ENCODE peak calls at places on chromosomes 5 and 9, in ten cellular contexts. One of them, this sample, is unnamed.

GRCh38 chr5:175809531-175810121 is 61.8 kb upstream of the CPLX2 start:
- DNase-seq in osteocyte: no peak
- DNase-seq in AG08396: peak
- DNase-seq in A673: peak
- DNase-seq in EL: peak
- DNase-seq in NCI-H460: peak
- DNase-seq in Peyer's patch: no peak
- DNase-seq in IMR-90: peak
- DNase-seq in T-helper 2 cell: no peak
- DNase-seq in stomach: no peak
- DNase-seq in this sample: peak

GRCh38 chr5:43182421-43182820 is 9.6 kb upstream of the NIM1K start:
- DNase-seq in osteocyte: no peak
- DNase-seq in AG08396: no peak
- DNase-seq in A673: no peak
- DNase-seq in EL: no peak
- DNase-seq in NCI-H460: no peak
- DNase-seq in Peyer's patch: no peak
- DNase-seq in IMR-90: no peak
- DNase-seq in T-helper 2 cell: no peak
- DNase-seq in stomach: no peak
- DNase-seq in this sample: no peak

GRCh38 chr5:151094054-151094858 is 13.4 kb upstream of the TNIP1 start:
- DNase-seq in osteocyte: no peak
- DNase-seq in AG08396: no peak
- DNase-seq in A673: no peak
- DNase-seq in EL: peak
- DNase-seq in NCI-H460: no peak
- DNase-seq in Peyer's patch: peak
- DNase-seq in IMR-90: peak
- DNase-seq in T-helper 2 cell: no peak
- DNase-seq in stomach: peak
- DNase-seq in this sample: no peak

GRCh38 chr5:18792145-18792544 is 1157.9 kb downstream of the TAF11L14 start:
- DNase-seq in osteocyte: no peak
- DNase-seq in AG08396: no peak
- DNase-seq in A673: no peak
- DNase-seq in EL: no peak
- DNase-seq in NCI-H460: no peak
- DNase-seq in Peyer's patch: no peak
- DNase-seq in IMR-90: no peak
- DNase-seq in T-helper 2 cell: no peak
- DNase-seq in stomach: peak
- DNase-seq in this sample: no peak

GRCh38 chr5:93596676-93597441 is 13.8 kb downstream of the NR2F1 start:
- DNase-seq in osteocyte: no peak
- DNase-seq in AG08396: peak
- DNase-seq in A673: no peak
- DNase-seq in EL: no peak
- DNase-seq in NCI-H460: no peak
- DNase-seq in Peyer's patch: no peak
- DNase-seq in IMR-90: no peak
- DNase-seq in T-helper 2 cell: no peak
- DNase-seq in stomach: peak
- DNase-seq in this sample: no peak

GRCh38 chr5:108280960-108281569 is 100.8 kb downstream of the FBXL17 start:
- DNase-seq in osteocyte: no peak
- DNase-seq in AG08396: no peak
- DNase-seq in A673: no peak
- DNase-seq in EL: no peak
- DNase-seq in NCI-H460: no peak
- DNase-seq in Peyer's patch: no peak
- DNase-seq in IMR-90: no peak
- DNase-seq in T-helper 2 cell: no peak
- DNase-seq in stomach: no peak
- DNase-seq in this sample: no peak

GRCh38 chr9:8221462-8221861 is 421.9 kb upstream of the DMAC1 start:
- DNase-seq in osteocyte: no peak
- DNase-seq in AG08396: no peak
- DNase-seq in A673: no peak
- DNase-seq in EL: no peak
- DNase-seq in NCI-H460: no peak
- DNase-seq in Peyer's patch: no peak
- DNase-seq in IMR-90: no peak
- DNase-seq in T-helper 2 cell: no peak
- DNase-seq in stomach: no peak
- DNase-seq in this sample: no peak

GRCh38 chr9:4196886-4197285 is 103.0 kb downstream of the GLIS3 start:
- DNase-seq in osteocyte: no peak
- DNase-seq in AG08396: no peak
- DNase-seq in A673: no peak
- DNase-seq in EL: no peak
- DNase-seq in NCI-H460: no peak
- DNase-seq in Peyer's patch: no peak
- DNase-seq in IMR-90: no peak
- DNase-seq in T-helper 2 cell: no peak
- DNase-seq in stomach: no peak
- DNase-seq in this sample: no peak

GRCh38 chr5:124544366-124545055 is 201.9 kb downstream of the ZNF608 start:
- DNase-seq in osteocyte: no peak
- DNase-seq in AG08396: peak
- DNase-seq in A673: no peak
- DNase-seq in EL: no peak
- DNase-seq in NCI-H460: no peak
- DNase-seq in Peyer's patch: no peak
- DNase-seq in IMR-90: peak
- DNase-seq in T-helper 2 cell: no peak
- DNase-seq in stomach: no peak
- DNase-seq in this sample: no peak

GRCh38 chr5:113246371-113246870 is 188.4 kb downstream of the TSSK1B start:
- DNase-seq in osteocyte: no peak
- DNase-seq in AG08396: no peak
- DNase-seq in A673: no peak
- DNase-seq in EL: peak
- DNase-seq in NCI-H460: no peak
- DNase-seq in Peyer's patch: no peak
- DNase-seq in IMR-90: no peak
- DNase-seq in T-helper 2 cell: no peak
- DNase-seq in stomach: no peak
- DNase-seq in this sample: no peak

GRCh38 chr9:69444021-69444420 is 119.0 kb downstream of the ENTREP1 start:
- DNase-seq in osteocyte: no peak
- DNase-seq in AG08396: peak
- DNase-seq in A673: peak
- DNase-seq in EL: peak
- DNase-seq in NCI-H460: no peak
- DNase-seq in Peyer's patch: no peak
- DNase-seq in IMR-90: peak
- DNase-seq in T-helper 2 cell: no peak
- DNase-seq in stomach: no peak
- DNase-seq in this sample: no peak

GRCh38 chr9:127526655-127527559 is 75.6 kb downstream of the LRSAM1 start:
- DNase-seq in osteocyte: no peak
- DNase-seq in AG08396: no peak
- DNase-seq in A673: no peak
- DNase-seq in EL: no peak
- DNase-seq in NCI-H460: no peak
- DNase-seq in Peyer's patch: no peak
- DNase-seq in IMR-90: no peak
- DNase-seq in T-helper 2 cell: no peak
- DNase-seq in stomach: no peak
- DNase-seq in this sample: no peak

GRCh38 chr9:123487944-123488343 is 131.9 kb downstream of the CRB2 start:
- DNase-seq in osteocyte: no peak
- DNase-seq in AG08396: no peak
- DNase-seq in A673: no peak
- DNase-seq in EL: no peak
- DNase-seq in NCI-H460: no peak
- DNase-seq in Peyer's patch: no peak
- DNase-seq in IMR-90: no peak
- DNase-seq in T-helper 2 cell: no peak
- DNase-seq in stomach: no peak
- DNase-seq in this sample: no peak

GRCh38 chr5:33827885-33828284 is 63.9 kb downstream of the ADAMTS12 start:
- DNase-seq in osteocyte: no peak
- DNase-seq in AG08396: no peak
- DNase-seq in A673: no peak
- DNase-seq in EL: peak
- DNase-seq in NCI-H460: no peak
- DNase-seq in Peyer's patch: no peak
- DNase-seq in IMR-90: no peak
- DNase-seq in T-helper 2 cell: no peak
- DNase-seq in stomach: no peak
- DNase-seq in this sample: no peak

GRCh38 chr5:133120156-133120750 is 68.4 kb downstream of the HSPA4 start:
- DNase-seq in osteocyte: peak
- DNase-seq in AG08396: no peak
- DNase-seq in A673: no peak
- DNase-seq in EL: no peak
- DNase-seq in NCI-H460: no peak
- DNase-seq in Peyer's patch: no peak
- DNase-seq in IMR-90: no peak
- DNase-seq in T-helper 2 cell: no peak
- DNase-seq in stomach: no peak
- DNase-seq in this sample: no peak

GRCh38 chr5:128541385-128541784 is 3.3 kb upstream of the FBN2 start:
- DNase-seq in osteocyte: no peak
- DNase-seq in AG08396: no peak
- DNase-seq in A673: no peak
- DNase-seq in EL: no peak
- DNase-seq in NCI-H460: no peak
- DNase-seq in Peyer's patch: no peak
- DNase-seq in IMR-90: no peak
- DNase-seq in T-helper 2 cell: no peak
- DNase-seq in stomach: no peak
- DNase-seq in this sample: no peak

GRCh38 chr9:34589656-34590375 is at the start of gene CNTFR:
- DNase-seq in osteocyte: no peak
- DNase-seq in AG08396: peak
- DNase-seq in A673: peak
- DNase-seq in EL: no peak
- DNase-seq in NCI-H460: no peak
- DNase-seq in Peyer's patch: no peak
- DNase-seq in IMR-90: no peak
- DNase-seq in T-helper 2 cell: no peak
- DNase-seq in stomach: no peak
- DNase-seq in this sample: no peak

GRCh38 chr5:66966439-66966838 is 230.2 kb downstream of the CD180 start:
- DNase-seq in osteocyte: no peak
- DNase-seq in AG08396: no peak
- DNase-seq in A673: no peak
- DNase-seq in EL: no peak
- DNase-seq in NCI-H460: no peak
- DNase-seq in Peyer's patch: no peak
- DNase-seq in IMR-90: no peak
- DNase-seq in T-helper 2 cell: no peak
- DNase-seq in stomach: no peak
- DNase-seq in this sample: no peak

GRCh38 chr5:34657550-34657921 is 1.4 kb downstream of the RAI14 start:
- DNase-seq in osteocyte: no peak
- DNase-seq in AG08396: no peak
- DNase-seq in A673: peak
- DNase-seq in EL: peak
- DNase-seq in NCI-H460: no peak
- DNase-seq in Peyer's patch: no peak
- DNase-seq in IMR-90: peak
- DNase-seq in T-helper 2 cell: no peak
- DNase-seq in stomach: no peak
- DNase-seq in this sample: no peak

GRCh38 chr5:54867310-54867944 is 118.0 kb downstream of the ESM1 start:
- DNase-seq in osteocyte: no peak
- DNase-seq in AG08396: peak
- DNase-seq in A673: peak
- DNase-seq in EL: peak
- DNase-seq in NCI-H460: peak
- DNase-seq in Peyer's patch: no peak
- DNase-seq in IMR-90: peak
- DNase-seq in T-helper 2 cell: no peak
- DNase-seq in stomach: no peak
- DNase-seq in this sample: peak

GRCh38 chr9:128275198-128276007 is at the start of gene GOLGA2:
- DNase-seq in osteocyte: no peak
- DNase-seq in AG08396: peak
- DNase-seq in A673: peak
- DNase-seq in EL: peak
- DNase-seq in NCI-H460: no peak
- DNase-seq in Peyer's patch: no peak
- DNase-seq in IMR-90: peak
- DNase-seq in T-helper 2 cell: no peak
- DNase-seq in stomach: no peak
- DNase-seq in this sample: peak

GRCh38 chr9:95043826-95044225 is 273.7 kb downstream of the FANCC start:
- DNase-seq in osteocyte: no peak
- DNase-seq in AG08396: no peak
- DNase-seq in A673: no peak
- DNase-seq in EL: no peak
- DNase-seq in NCI-H460: no peak
- DNase-seq in Peyer's patch: no peak
- DNase-seq in IMR-90: no peak
- DNase-seq in T-helper 2 cell: no peak
- DNase-seq in stomach: no peak
- DNase-seq in this sample: no peak

GRCh38 chr5:33470544-33470943 is 29.8 kb downstream of the TARS1 start:
- DNase-seq in osteocyte: no peak
- DNase-seq in AG08396: peak
- DNase-seq in A673: peak
- DNase-seq in EL: no peak
- DNase-seq in NCI-H460: peak
- DNase-seq in Peyer's patch: no peak
- DNase-seq in IMR-90: peak
- DNase-seq in T-helper 2 cell: no peak
- DNase-seq in stomach: no peak
- DNase-seq in this sample: peak

GRCh38 chr5:62029303-62029702 is 276.7 kb upstream of the KIF2A start:
- DNase-seq in osteocyte: no peak
- DNase-seq in AG08396: no peak
- DNase-seq in A673: peak
- DNase-seq in EL: peak
- DNase-seq in NCI-H460: no peak
- DNase-seq in Peyer's patch: no peak
- DNase-seq in IMR-90: no peak
- DNase-seq in T-helper 2 cell: no peak
- DNase-seq in stomach: no peak
- DNase-seq in this sample: peak

GRCh38 chr5:1480217-1480616 is 35.0 kb upstream of the SLC6A3 start:
- DNase-seq in osteocyte: no peak
- DNase-seq in AG08396: no peak
- DNase-seq in A673: no peak
- DNase-seq in EL: no peak
- DNase-seq in NCI-H460: peak
- DNase-seq in Peyer's patch: peak
- DNase-seq in IMR-90: no peak
- DNase-seq in T-helper 2 cell: no peak
- DNase-seq in stomach: peak
- DNase-seq in this sample: no peak

GRCh38 chr5:14269395-14269794 is 126.3 kb downstream of the TRIO start:
- DNase-seq in osteocyte: no peak
- DNase-seq in AG08396: no peak
- DNase-seq in A673: no peak
- DNase-seq in EL: no peak
- DNase-seq in NCI-H460: no peak
- DNase-seq in Peyer's patch: no peak
- DNase-seq in IMR-90: no peak
- DNase-seq in T-helper 2 cell: no peak
- DNase-seq in stomach: no peak
- DNase-seq in this sample: peak

GRCh38 chr5:143770430-143770829 is 41.5 kb upstream of the HMHB1 start:
- DNase-seq in osteocyte: no peak
- DNase-seq in AG08396: no peak
- DNase-seq in A673: no peak
- DNase-seq in EL: no peak
- DNase-seq in NCI-H460: no peak
- DNase-seq in Peyer's patch: no peak
- DNase-seq in IMR-90: no peak
- DNase-seq in T-helper 2 cell: no peak
- DNase-seq in stomach: no peak
- DNase-seq in this sample: no peak

GRCh38 chr5:30994170-30994569 is 199.3 kb upstream of the CDH6 start:
- DNase-seq in osteocyte: no peak
- DNase-seq in AG08396: no peak
- DNase-seq in A673: peak
- DNase-seq in EL: no peak
- DNase-seq in NCI-H460: no peak
- DNase-seq in Peyer's patch: no peak
- DNase-seq in IMR-90: no peak
- DNase-seq in T-helper 2 cell: no peak
- DNase-seq in stomach: no peak
- DNase-seq in this sample: no peak

This sample was measured in SW 1271.